ENCODE peak calls at places on chromosomes 7 and 10, in nine cellular contexts. Z is right atrium auricular region; O is mucosa of descending colon; Q is epithelial cell of proximal tubule; W is spleen; U is lower lobe of right lung; S is CD4-positive, alpha-beta T cell; K is mammary epithelial cell; X is H9. E is an unnamed sample.

GRCh38 chr7:52726986-52727385 is 308.4 kb upstream of the POM121L12 start:
- DNase-seq in Z (no peak), O (no peak), Q (no peak), W (no peak), U (no peak), S (no peak), K (no peak), X (no peak), E (no peak)

GRCh38 chr7:65216469-65216868 is 157.2 kb upstream of the ZNF92 start:
- DNase-seq in Z (no peak), O (peak; percentile 82), Q (peak; percentile 2), W (peak; percentile 86), U (peak; percentile 64), S (peak; percentile 29), K (peak; percentile 52), X (peak; percentile 84), E (peak; percentile 5)

GRCh38 chr10:30062090-30062489 is 2.7 kb upstream of the JCAD start:
- DNase-seq in Z (no peak), O (no peak), Q (no peak), W (no peak), U (no peak), S (no peak), K (no peak), X (no peak), E (peak; percentile 36)

GRCh38 chr10:110103921-110104461 is 96.2 kb downstream of the ADD3 start:
- DNase-seq in Z (no peak), O (no peak), Q (no peak), W (no peak), U (no peak), S (no peak), K (no peak), X (no peak), E (no peak)

GRCh38 chr7:75642810-75643486 is 95.8 kb downstream of the HIP1 start:
- DNase-seq in Z (no peak), O (peak; percentile 47), Q (peak; percentile 23), W (no peak), U (peak; percentile 66), S (peak; percentile 49), K (peak; percentile 50), X (peak; percentile 76), E (peak; percentile 37)

GRCh38 chr7:716212-716611 is 10.3 kb upstream of the DNAAF5 start:
- DNase-seq in Z (no peak), O (no peak), Q (no peak), W (peak; percentile 31), U (peak; percentile 43), S (no peak), K (no peak), X (peak; percentile 14), E (no peak)

GRCh38 chr7:107386543-107386900 is 83.3 kb upstream of the GPR22 start:
- DNase-seq in Z (no peak), O (no peak), Q (no peak), W (no peak), U (no peak), S (no peak), K (no peak), X (no peak), E (no peak)

GRCh38 chr7:27098493-27099223 is 2.9 kb upstream of the HOXA1 start:
- DNase-seq in Z (no peak), O (peak; percentile 78), Q (no peak), W (no peak), U (no peak), S (no peak), K (peak; percentile 67), X (no peak), E (no peak)

GRCh38 chr7:93238748-93239147 is 6.6 kb downstream of the VPS50 start:
- DNase-seq in Z (no peak), O (no peak), Q (no peak), W (no peak), U (no peak), S (no peak), K (no peak), X (no peak), E (no peak)

GRCh38 chr10:70927221-70927943 is 39.0 kb upstream of the PCBD1 start:
- DNase-seq in Z (no peak), O (no peak), Q (no peak), W (no peak), U (no peak), S (no peak), K (no peak), X (no peak), E (no peak)
- TF ChIP-seq CTCF in Z (no peak), O (no peak), Q (no peak), W (no peak), U (no peak), S (no peak), K (no peak), X (no peak), E (no peak)

GRCh38 chr10:82938331-82938730 is 1063.3 kb downstream of the NRG3 start:
- DNase-seq in Z (no peak), O (no peak), Q (no peak), W (no peak), U (no peak), S (no peak), K (no peak), X (no peak), E (no peak)

GRCh38 chr10:82932426-82932825 is 1057.4 kb downstream of the NRG3 start:
- DNase-seq in Z (no peak), O (no peak), Q (no peak), W (no peak), U (no peak), S (no peak), K (no peak), X (no peak), E (no peak)

GRCh38 chr10:82934947-82935346 is 1060.0 kb downstream of the NRG3 start:
- DNase-seq in Z (no peak), O (no peak), Q (no peak), W (no peak), U (no peak), S (no peak), K (no peak), X (no peak), E (no peak)

DNA sequence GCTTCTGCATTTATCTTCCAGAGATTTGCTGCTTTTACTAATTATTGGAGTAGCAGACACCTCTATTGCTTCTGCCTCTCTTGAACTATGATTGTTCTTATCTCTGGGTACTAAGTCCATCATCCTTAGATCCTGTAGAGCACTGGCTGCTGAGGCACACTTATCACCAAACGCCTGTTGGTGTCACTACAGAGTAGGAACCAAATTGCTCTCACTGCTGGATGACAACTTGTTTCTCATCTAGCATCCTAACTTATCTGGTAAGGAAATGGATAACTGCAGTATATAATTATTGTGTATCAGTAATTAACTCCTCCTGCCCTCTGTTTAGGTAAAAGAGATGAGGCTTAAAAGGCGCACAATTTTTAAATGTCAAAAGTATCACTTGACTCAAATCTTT is 1059.4 kb downstream of the NRG3 start:
- DNase-seq in Z (no peak), O (no peak), Q (no peak), W (no peak), U (no peak), S (no peak), K (peak; percentile 17), X (peak; percentile 28), E (no peak)
- TF ChIP-seq CTCF in Z (no peak), O (no peak), Q (peak; percentile 17), W (no peak), U (no peak), S (no peak), K (peak; percentile 38), X (peak; percentile 62), E (peak; percentile 7)

GRCh38 chr7:26090927-26091519 is 61.0 kb upstream of the NFE2L3 start:
- DNase-seq in Z (no peak), O (peak; percentile 39), Q (peak; percentile 31), W (no peak), U (no peak), S (no peak), K (peak; percentile 44), X (no peak), E (no peak)

GRCh38 chr7:26093023-26093422 is 59.0 kb upstream of the NFE2L3 start:
- DNase-seq in Z (no peak), O (no peak), Q (no peak), W (no peak), U (no peak), S (no peak), K (no peak), X (no peak), E (no peak)

GRCh38 chr7:26087321-26088091 is 64.5 kb upstream of the NFE2L3 start:
- DNase-seq in Z (no peak), O (no peak), Q (no peak), W (no peak), U (no peak), S (no peak), K (peak; percentile 90), X (no peak), E (no peak)

GRCh38 chr7:26091933-26092332 is 60.1 kb upstream of the NFE2L3 start:
- DNase-seq in Z (no peak), O (no peak), Q (no peak), W (no peak), U (no peak), S (no peak), K (peak; percentile 63), X (no peak), E (no peak)
- TF ChIP-seq CTCF in Z (no peak), O (no peak), Q (peak; percentile 17), W (no peak), U (no peak), S (no peak), K (peak; percentile 22), X (peak; percentile 53), E (no peak)

DNA sequence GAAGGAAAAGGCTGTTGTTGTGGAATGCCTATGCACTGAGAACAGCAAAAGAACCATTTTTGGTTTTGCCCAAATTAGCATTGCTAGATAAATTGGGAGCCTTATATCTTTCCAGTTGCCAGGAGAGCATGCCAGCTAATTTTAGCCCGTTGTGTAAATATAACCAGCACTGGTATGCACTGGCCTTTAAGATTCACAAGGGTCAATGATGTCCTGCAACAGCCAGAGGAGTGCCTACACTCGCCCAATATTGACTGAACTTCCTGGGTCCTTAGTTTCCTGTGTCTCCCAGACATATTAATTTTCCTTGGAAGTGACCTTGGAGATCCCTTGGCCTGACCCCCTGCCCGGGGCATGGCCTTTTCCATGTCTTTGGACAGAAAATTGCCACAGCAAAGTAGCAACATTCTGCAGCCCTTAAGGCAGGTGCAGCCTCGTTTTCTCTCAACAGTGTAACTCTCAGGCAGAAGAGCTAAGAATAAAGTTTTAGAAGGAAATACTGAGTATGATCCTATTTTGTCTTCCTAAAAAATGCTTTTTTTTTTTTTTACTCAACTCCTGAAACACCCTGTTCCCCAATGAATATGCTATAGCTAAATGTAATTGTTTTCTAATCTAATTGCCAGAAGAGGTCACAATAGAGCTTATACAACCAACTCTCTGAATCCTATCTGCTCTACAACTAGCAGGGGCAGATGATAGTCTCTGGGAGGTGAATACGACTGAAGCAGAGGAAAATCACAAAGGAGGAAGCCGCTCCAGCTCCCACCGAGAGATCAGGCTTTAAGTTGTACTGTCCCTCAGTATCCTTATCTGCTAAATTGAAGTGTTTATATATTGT is 131.9 kb upstream of the PCGF5 start:
- DNase-seq in Z (no peak), O (no peak), Q (no peak), W (no peak), U (no peak), S (no peak), K (peak; percentile 4), X (no peak), E (no peak)
- TF ChIP-seq CTCF in Z (no peak), O (no peak), Q (peak; percentile 39), W (no peak), U (no peak), S (peak; percentile 49), K (peak; percentile 34), X (no peak), E (no peak)